ENCODE peak calls at places on chromosomes 11 and 22, in eight cellular contexts. I is ovary, X is brain microvascular endothelial cell, L is endothelial cell, A is MCF 10A, V is IMR-90, B is astrocyte of the cerebellum, M is tibial artery. D is an unnamed sample.

GRCh38 chr22:38767313-38767712 is 11.5 kb upstream of the SUN2 start:
- DNase-seq in X (no peak), A (no peak), I (no peak), L (no peak), M (no peak), V (no peak), B (no peak), D (no peak)

GRCh38 chr11:19869946-19870589 is 157.4 kb downstream of the NAV2 start:
- DNase-seq in B (no peak), I (no peak), X (no peak), M (no peak), A (no peak), L (no peak), V (no peak), D (no peak)

GRCh38 chr11:68989936-68990606 is 9.3 kb upstream of the MRGPRD start:
- DNase-seq in V (no peak), A (no peak), M (no peak), B (no peak), L (no peak), I (no peak), X (no peak), D (no peak)

GRCh38 chr11:23272095-23272494 is 411.8 kb upstream of the CCDC179 start:
- DNase-seq in V (no peak), L (no peak), X (no peak), M (no peak), A (no peak), I (no peak), B (no peak), D (no peak)

GRCh38 chr11:68122936-68123539 is 1.9 kb upstream of the CHKA start:
- DNase-seq in B (no peak), I (no peak), L (no peak), M (no peak), V (no peak), X (no peak), A (no peak), D (no peak)

GRCh38 chr11:134363161-134363560 is 31.4 kb downstream of the GLB1L2 start:
- DNase-seq in B (no peak), M (no peak), L (no peak), A (no peak), I (peak), V (no peak), X (no peak), D (no peak)

GRCh38 chr11:62104816-62105610 is 18.8 kb upstream of the INCENP start:
- DNase-seq in L (no peak), A (no peak), I (peak), X (no peak), V (peak), B (no peak), M (no peak), D (no peak)

GRCh38 chr22:39243443-39244072 is 1.2 kb downstream of the PDGFB start:
- DNase-seq in B (no peak), V (no peak), I (no peak), A (no peak), M (no peak), X (no peak), L (no peak), D (no peak)

GRCh38 chr11:79501688-79502087 is 60.9 kb upstream of the TENM4 start:
- DNase-seq in B (no peak), X (no peak), M (no peak), I (no peak), V (no peak), A (no peak), L (no peak), D (no peak)

GRCh38 chr11:120577624-120578363 is 66.2 kb downstream of the GRIK4 start:
- DNase-seq in B (no peak), L (no peak), V (no peak), M (no peak), I (no peak), X (no peak), A (no peak), D (peak)

GRCh38 chr11:91257593-91258170 is 966.9 kb upstream of the FAT3 start:
- DNase-seq in V (no peak), X (peak), A (no peak), I (no peak), L (no peak), B (no peak), M (no peak), D (no peak)

GRCh38 chr22:20244744-20245576 is 23.2 kb downstream of the RTN4R start:
- DNase-seq in A (no peak), V (no peak), I (no peak), B (no peak), X (no peak), L (no peak), M (no peak), D (no peak)

GRCh38 chr11:74678041-74678440 is 53.2 kb downstream of the CHRDL2 start:
- DNase-seq in X (no peak), L (no peak), B (no peak), A (no peak), M (no peak), I (no peak), V (no peak), D (no peak)

GRCh38 chr22:49398115-49398514 is 429.6 kb downstream of the BRD1 start:
- DNase-seq in B (no peak), A (no peak), X (no peak), L (no peak), V (no peak), I (no peak), M (no peak), D (no peak)

GRCh38 chr11:134332189-134332631 is 422 bp downstream of the GLB1L2 start:
- DNase-seq in A (peak), V (no peak), M (no peak), X (no peak), L (peak), I (no peak), B (no peak), D (no peak)

GRCh38 chr11:111499483-111499882 is 12.7 kb downstream of the BTG4 start:
- DNase-seq in X (no peak), I (no peak), A (no peak), B (no peak), M (no peak), V (peak), L (no peak), D (no peak)

GRCh38 chr11:121318848-121319834 is 26.6 kb downstream of the SC5D start:
- DNase-seq in M (no peak), L (peak), I (no peak), X (peak), B (peak), V (peak), A (peak), D (peak)

GRCh38 chr11:1570896-1571759 is 943 bp downstream of the DUSP8 start:
- DNase-seq in V (no peak), M (no peak), B (no peak), I (no peak), A (no peak), L (peak), X (no peak), D (no peak)

GRCh38 chr11:3853935-3854659 is 1.4 kb upstream of the STIM1 start:
- DNase-seq in L (no peak), M (peak), X (no peak), B (no peak), A (no peak), V (no peak), I (no peak), D (no peak)

GRCh38 chr11:72375241-72375640 is 59.1 kb downstream of the CLPB start:
- DNase-seq in A (no peak), V (no peak), B (no peak), M (no peak), X (no peak), L (no peak), I (no peak), D (no peak)

DNA sequence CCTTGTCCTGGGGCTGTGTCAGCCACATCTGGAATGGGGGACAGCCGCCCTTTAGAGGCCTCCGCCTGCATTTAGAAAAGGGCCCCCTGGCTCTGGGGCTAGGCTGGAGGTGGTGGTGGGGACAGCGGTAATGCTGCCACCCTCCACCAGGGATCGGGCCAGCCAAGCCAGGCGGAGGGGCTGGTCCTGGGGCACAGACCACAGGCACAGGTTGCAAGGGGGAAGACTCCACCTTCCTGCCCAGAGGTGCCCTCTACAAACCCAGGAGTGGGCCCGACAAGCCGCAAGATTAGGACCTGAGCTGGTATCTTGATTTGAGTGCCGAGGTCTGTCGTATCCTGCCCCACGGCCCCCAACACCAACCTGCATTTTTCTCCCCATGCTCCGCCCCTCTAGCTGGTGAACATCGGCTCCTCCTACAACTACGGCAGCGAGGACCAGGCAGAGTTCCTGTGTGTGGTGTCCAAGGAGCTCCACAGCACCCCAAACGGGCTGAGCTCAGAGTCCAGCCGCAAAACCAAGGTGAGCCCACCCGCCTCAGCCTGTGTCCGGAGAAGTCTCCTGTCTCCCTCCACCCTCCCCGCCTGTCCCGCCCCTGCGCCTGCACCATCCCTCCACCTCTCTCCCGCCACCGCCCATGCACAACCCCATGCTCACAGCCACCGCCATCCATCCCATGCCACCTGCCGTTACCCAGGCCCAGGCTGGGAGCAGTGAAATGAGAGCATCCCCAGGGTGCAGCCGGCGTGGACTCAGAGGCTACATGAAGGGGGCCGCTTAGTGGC is 7.6 kb downstream of the KCTD17 start:
- DNase-seq in A (no peak), M (no peak), X (no peak), I (no peak), B (no peak), L (no peak), V (no peak), D (no peak)
- TF ChIP-seq CTCF in A (no peak), M (no peak), X (no peak), I (no peak), B (no peak), L (peak), V (no peak), D (no peak)

GRCh38 chr11:116928102-116928777 is 90.8 kb upstream of the APOA1 start:
- DNase-seq in M (no peak), L (no peak), V (no peak), A (no peak), B (no peak), I (no peak), X (no peak), D (no peak)

GRCh38 chr11:116925050-116925449 is 87.6 kb upstream of the APOA1 start:
- DNase-seq in B (no peak), V (no peak), A (no peak), X (no peak), L (no peak), M (no peak), I (no peak), D (no peak)

GRCh38 chr11:116928845-116929244 is 91.4 kb upstream of the APOA1 start:
- DNase-seq in L (no peak), A (no peak), X (no peak), V (no peak), I (no peak), B (no peak), M (no peak), D (no peak)

GRCh38 chr11:116929393-116930090 is 92.1 kb upstream of the APOA1 start:
- DNase-seq in L (no peak), I (no peak), X (peak), B (no peak), A (no peak), V (peak), M (no peak), D (no peak)

DNA sequence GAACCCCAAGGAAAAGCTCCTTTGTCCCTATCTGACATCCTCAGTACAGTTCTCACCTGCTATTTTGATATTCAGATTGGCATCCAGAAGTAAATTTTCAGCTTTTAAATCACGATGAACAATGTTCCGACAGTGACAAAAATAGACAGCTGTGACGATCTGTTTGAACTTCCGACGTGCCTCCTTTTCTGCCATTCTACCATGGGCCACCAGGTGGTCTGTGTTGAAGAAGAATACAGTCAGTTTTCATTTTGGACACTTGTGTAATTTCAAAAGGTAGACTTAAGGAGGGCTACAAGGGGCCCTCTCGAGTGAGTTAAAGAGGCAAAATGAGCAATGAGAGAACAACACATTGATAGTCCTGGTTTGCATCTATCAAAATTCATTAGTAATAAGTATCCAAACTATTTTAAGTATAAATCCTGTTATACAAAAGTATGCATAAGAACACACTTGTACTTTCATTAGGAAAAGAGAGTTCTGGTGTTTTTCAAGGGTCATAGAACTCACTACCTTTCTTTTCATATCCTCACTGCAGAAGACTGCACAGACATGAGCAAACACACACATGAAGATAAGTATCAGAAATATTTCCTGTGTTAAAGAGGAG is 89.8 kb upstream of the APOA1 start:
- DNase-seq in M (no peak), L (peak), B (no peak), I (no peak), A (peak), V (no peak), X (peak), D (no peak)
- TF ChIP-seq CTCF in M (peak), L (peak), B (peak), I (no peak), A (peak), V (peak), X (peak), D (peak)

GRCh38 chr11:6268811-6269210 is 9.2 kb downstream of the CCKBR start:
- DNase-seq in I (no peak), A (no peak), L (no peak), V (peak), X (no peak), B (no peak), M (no peak), D (no peak)

GRCh38 chr11:6270584-6271246 is 11.1 kb downstream of the CCKBR start:
- DNase-seq in L (no peak), M (no peak), I (no peak), B (no peak), X (no peak), A (no peak), V (no peak), D (no peak)

GRCh38 chr11:6271598-6271997 is 12.0 kb downstream of the CCKBR start:
- DNase-seq in B (no peak), V (no peak), X (no peak), M (no peak), I (no peak), L (no peak), A (no peak), D (no peak)

GRCh38 chr11:6273188-6273587 is 13.6 kb downstream of the CCKBR start:
- DNase-seq in X (no peak), V (no peak), A (no peak), L (no peak), I (no peak), M (no peak), B (no peak), D (no peak)

GRCh38 chr11:6269994-6270393 is 10.4 kb downstream of the CCKBR start:
- DNase-seq in V (no peak), A (no peak), X (no peak), I (no peak), B (no peak), M (no peak), L (no peak), D (no peak)
- TF ChIP-seq CTCF in V (no peak), A (no peak), X (peak), I (no peak), B (no peak), M (no peak), L (no peak), D (no peak)

DNA sequence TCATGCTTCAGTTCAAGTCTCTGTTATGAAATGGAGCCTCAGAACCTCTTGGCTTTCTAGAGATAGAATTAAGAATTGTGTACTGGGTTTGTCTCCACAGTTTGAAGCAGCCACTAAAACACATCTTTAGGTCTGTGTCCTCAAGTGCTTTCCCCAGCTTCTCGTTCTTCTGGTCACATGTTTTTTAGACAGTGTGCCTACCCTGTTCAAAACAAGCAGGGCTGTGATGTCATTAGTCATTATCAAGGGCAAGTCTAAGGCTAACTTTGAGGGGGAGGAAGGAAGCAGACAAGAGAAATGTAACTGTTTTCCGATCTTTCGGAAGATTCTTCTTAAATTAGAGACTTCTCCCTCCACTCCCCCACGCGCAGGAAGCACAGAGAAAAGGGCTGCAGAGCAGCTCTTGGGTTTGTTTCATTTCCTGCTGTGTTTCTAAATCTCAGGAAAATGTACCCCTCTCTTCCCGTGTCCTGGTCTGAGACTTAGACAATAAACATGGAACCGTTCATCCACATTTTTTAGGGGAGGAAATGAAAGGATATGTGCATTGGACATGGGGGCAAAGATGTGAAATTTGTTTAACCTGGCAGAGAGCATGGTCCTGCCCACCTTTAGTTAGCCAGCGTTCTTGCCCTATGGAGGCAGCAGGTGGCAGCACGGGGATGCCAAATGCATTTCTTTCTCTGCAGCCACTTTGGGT is 3.1 kb downstream of the AKIP1 start:
- DNase-seq in V (peak), X (peak), I (peak), L (peak), A (peak), B (no peak), M (no peak), D (peak)
- TF ChIP-seq CTCF in V (peak), X (peak), I (peak), L (peak), A (peak), B (peak), M (peak), D (peak)

GRCh38 chr11:76553554-76554476 is 109.0 kb downstream of the EMSY start:
- DNase-seq in L (no peak), A (no peak), B (no peak), I (no peak), V (no peak), X (no peak), M (no peak), D (no peak)
- TF ChIP-seq CTCF in L (no peak), A (no peak), B (no peak), I (no peak), V (no peak), X (no peak), M (no peak), D (no peak)

D was measured in dorsolateral prefrontal cortex.